ENCODE peak calls at places on chromosomes 12 and 14, in six cellular contexts. One of them, this sample, is unnamed.

GRCh38 chr12:164207-164606 is 49.8 kb downstream of the SLC6A12 start:
- DNase-seq in T-helper 17 cell: no peak
- DNase-seq in activated T-cell treated with anti-CD3 and anti-CD28 coated beads, Interleukin-2, amount 50 U/mL, for 24 hours: no peak
- DNase-seq in T-helper 2 cell: no peak
- DNase-seq in HT1080: no peak
- DNase-seq in cardiac muscle cell: no peak
- DNase-seq in this sample: peak; percentile 75

GRCh38 chr12:106039242-106039641 is 99.5 kb downstream of the NUAK1 start:
- DNase-seq in HT1080: no peak
- DNase-seq in T-helper 2 cell: no peak
- DNase-seq in cardiac muscle cell: no peak
- DNase-seq in T-helper 17 cell: no peak
- DNase-seq in activated T-cell treated with anti-CD3 and anti-CD28 coated beads, Interleukin-2, amount 50 U/mL, for 24 hours: no peak
- DNase-seq in this sample: no peak

GRCh38 chr12:57726884-57727757 is 11.4 kb downstream of the AGAP2 start:
- DNase-seq in cardiac muscle cell: peak; percentile 64
- DNase-seq in activated T-cell treated with anti-CD3 and anti-CD28 coated beads, Interleukin-2, amount 50 U/mL, for 24 hours: no peak
- DNase-seq in T-helper 17 cell: no peak
- DNase-seq in T-helper 2 cell: no peak
- DNase-seq in HT1080: no peak
- DNase-seq in this sample: no peak

GRCh38 chr12:12521923-12522322 is 40.7 kb downstream of the DUSP16 start:
- DNase-seq in T-helper 17 cell: no peak
- DNase-seq in T-helper 2 cell: no peak
- DNase-seq in activated T-cell treated with anti-CD3 and anti-CD28 coated beads, Interleukin-2, amount 50 U/mL, for 24 hours: no peak
- DNase-seq in cardiac muscle cell: no peak
- DNase-seq in HT1080: no peak
- DNase-seq in this sample: no peak

GRCh38 chr12:56387152-56387551 is 24.5 kb upstream of the APOF start:
- DNase-seq in HT1080: no peak
- DNase-seq in cardiac muscle cell: peak; percentile 33
- DNase-seq in T-helper 2 cell: no peak
- DNase-seq in activated T-cell treated with anti-CD3 and anti-CD28 coated beads, Interleukin-2, amount 50 U/mL, for 24 hours: no peak
- DNase-seq in T-helper 17 cell: no peak
- DNase-seq in this sample: no peak

GRCh38 chr12:52041695-52042123 is 9.5 kb upstream of the NR4A1 start:
- DNase-seq in T-helper 17 cell: no peak
- DNase-seq in cardiac muscle cell: peak; percentile 60
- DNase-seq in T-helper 2 cell: peak; percentile 37
- DNase-seq in HT1080: peak; percentile 44
- DNase-seq in activated T-cell treated with anti-CD3 and anti-CD28 coated beads, Interleukin-2, amount 50 U/mL, for 24 hours: peak; percentile 49
- DNase-seq in this sample: no peak

GRCh38 chr14:87131879-87132278 is 861.1 kb downstream of the GALC start:
- DNase-seq in HT1080: peak; percentile 84
- DNase-seq in cardiac muscle cell: no peak
- DNase-seq in activated T-cell treated with anti-CD3 and anti-CD28 coated beads, Interleukin-2, amount 50 U/mL, for 24 hours: no peak
- DNase-seq in T-helper 2 cell: no peak
- DNase-seq in T-helper 17 cell: no peak
- DNase-seq in this sample: peak; percentile 49

GRCh38 chr12:53972722-53973092 is 219 bp upstream of the HOXC11 start:
- DNase-seq in activated T-cell treated with anti-CD3 and anti-CD28 coated beads, Interleukin-2, amount 50 U/mL, for 24 hours: no peak
- DNase-seq in T-helper 2 cell: no peak
- DNase-seq in cardiac muscle cell: no peak
- DNase-seq in T-helper 17 cell: no peak
- DNase-seq in HT1080: no peak
- DNase-seq in this sample: no peak

GRCh38 chr14:56635041-56635440 is 55.4 kb downstream of the TMEM260 start:
- DNase-seq in activated T-cell treated with anti-CD3 and anti-CD28 coated beads, Interleukin-2, amount 50 U/mL, for 24 hours: no peak
- DNase-seq in HT1080: no peak
- DNase-seq in cardiac muscle cell: no peak
- DNase-seq in T-helper 2 cell: no peak
- DNase-seq in T-helper 17 cell: no peak
- DNase-seq in this sample: no peak

GRCh38 chr14:87332001-87332400 is 661.0 kb downstream of the GALC start:
- DNase-seq in HT1080: peak; percentile 13
- DNase-seq in T-helper 2 cell: no peak
- DNase-seq in T-helper 17 cell: no peak
- DNase-seq in activated T-cell treated with anti-CD3 and anti-CD28 coated beads, Interleukin-2, amount 50 U/mL, for 24 hours: no peak
- DNase-seq in cardiac muscle cell: peak; percentile 5
- DNase-seq in this sample: no peak

GRCh38 chr14:99320105-99320572 is 48.1 kb upstream of the BCL11B start:
- DNase-seq in T-helper 2 cell: peak; percentile 79
- DNase-seq in HT1080: peak; percentile 44
- DNase-seq in cardiac muscle cell: peak; percentile 38
- DNase-seq in activated T-cell treated with anti-CD3 and anti-CD28 coated beads, Interleukin-2, amount 50 U/mL, for 24 hours: peak; percentile 85
- DNase-seq in T-helper 17 cell: peak; percentile 53
- DNase-seq in this sample: no peak

GRCh38 chr12:114682101-114682919 is 1.7 kb downstream of the TBX3 start:
- DNase-seq in HT1080: no peak
- DNase-seq in activated T-cell treated with anti-CD3 and anti-CD28 coated beads, Interleukin-2, amount 50 U/mL, for 24 hours: no peak
- DNase-seq in T-helper 2 cell: no peak
- DNase-seq in cardiac muscle cell: no peak
- DNase-seq in T-helper 17 cell: no peak
- DNase-seq in this sample: no peak

GRCh38 chr12:94872671-94873367 is 130.7 kb downstream of the NDUFA12 start:
- DNase-seq in T-helper 2 cell: no peak
- DNase-seq in T-helper 17 cell: no peak
- DNase-seq in cardiac muscle cell: no peak
- DNase-seq in HT1080: no peak
- DNase-seq in activated T-cell treated with anti-CD3 and anti-CD28 coated beads, Interleukin-2, amount 50 U/mL, for 24 hours: peak; percentile 39
- DNase-seq in this sample: no peak

This sample was measured in putamen.